ENCODE peak calls at places on chromosomes 13 and 19, in four cellular contexts. M, K, A and X are unnamed samples. For H3K27me3, the result is how much of the 10 kb centered on the place peaks cover.

GRCh38 chr13:109272595-109273325 is 513.6 kb downstream of the IRS2 start:
- DNase-seq in K (no peak), M (no peak), A (no peak), X (no peak)

GRCh38 chr13:81334481-81334880 is 993.6 kb upstream of the SPRY2 start:
- DNase-seq in A (no peak), K (no peak), M (no peak), X (no peak)

GRCh38 chr13:94712812-94713555 is 639 bp upstream of the SOX21 start:
- DNase-seq in K (no peak), A (peak), M (no peak), X (peak)

GRCh38 chr19:5913739-5914357 is at the start of gene CAPS:
- DNase-seq in K (no peak), A (no peak), M (no peak), X (no peak)

GRCh38 chr13:50598338-50598737 is 245.2 kb downstream of the DLEU7 start:
- DNase-seq in K (no peak), M (no peak), A (no peak), X (no peak)

GRCh38 chr19:42197375-42197817 is 20.1 kb downstream of the DEDD2 start:
- DNase-seq in A (no peak), M (no peak), K (no peak), X (no peak)

GRCh38 chr13:30991922-30992321 is 59.5 kb downstream of the TEX26 start:
- DNase-seq in K (no peak), A (no peak), M (no peak), X (no peak)

GRCh38 chr13:98541211-98541610 is 35.7 kb downstream of the STK24 start:
- DNase-seq in K (no peak), A (no peak), M (no peak), X (no peak)

GRCh38 chr19:47268028-47268427 is 6.7 kb upstream of the INAFM1 start:
- DNase-seq in M (no peak), K (no peak), A (no peak), X (no peak)

GRCh38 chr13:52695856-52696255 is 43.2 kb downstream of the SUGT1 start:
- DNase-seq in A (no peak), K (no peak), M (no peak), X (no peak)

DNA sequence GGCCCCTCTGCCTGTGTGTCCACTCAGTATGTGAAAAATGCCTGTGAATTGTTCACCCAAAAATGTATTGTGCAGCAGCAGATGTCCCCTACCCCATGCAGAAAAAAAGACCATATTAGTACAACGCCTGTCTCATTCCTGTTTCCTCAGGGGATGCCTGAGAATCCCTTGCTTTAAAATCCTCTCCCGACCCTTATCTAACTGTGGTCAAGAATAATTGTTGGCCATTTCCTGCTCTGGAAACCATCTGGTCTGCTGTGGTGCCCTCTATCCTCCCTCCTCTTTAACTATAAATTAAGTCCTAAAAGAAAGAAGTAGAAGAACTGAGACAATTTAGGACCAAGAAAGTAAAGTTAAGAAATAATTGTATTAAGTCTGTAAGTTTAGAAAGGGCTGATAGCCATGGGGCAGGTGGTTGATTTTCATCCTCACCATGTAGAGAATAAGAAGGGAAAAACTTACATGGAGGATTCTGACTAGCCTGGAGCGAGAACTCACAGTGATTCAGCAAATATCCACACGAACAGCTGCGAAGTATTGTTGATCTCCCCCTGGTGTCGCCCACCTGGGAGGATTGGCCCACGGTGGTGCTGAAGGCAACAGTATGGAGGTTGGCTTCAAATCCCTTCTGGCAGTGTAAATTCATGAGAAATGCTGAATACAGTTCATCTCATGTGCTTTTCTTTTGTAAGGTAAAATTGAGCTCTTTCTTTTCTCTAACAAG is 85.6 kb downstream of the COL4A2 start:
- DNase-seq in A (no peak), M (no peak), K (no peak), X (no peak)
- H3K27me3 ChIP-seq in A (under half), M (under half), K (under half), X (under half)

GRCh38 chr19:29923653-29924052 is 18.4 kb upstream of the URI1 start:
- DNase-seq in M (no peak), A (no peak), K (no peak), X (no peak)
- TF ChIP-seq CTCF in M (no peak), A (no peak), K (no peak), X (no peak)

GRCh38 chr13:111315347-111315995 is 5.0 kb upstream of the TEX29 start:
- DNase-seq in K (no peak), M (no peak), A (no peak), X (no peak)
- H3K27me3 ChIP-seq in K (under half), M (under half), A (under half), X (under half)

GRCh38 chr13:101579291-101579802 is 126.9 kb downstream of the ITGBL1 start:
- DNase-seq in A (no peak), K (no peak), M (no peak), X (peak)

GRCh38 chr13:101572456-101572855 is 120.0 kb downstream of the ITGBL1 start:
- DNase-seq in A (no peak), M (no peak), K (no peak), X (no peak)

GRCh38 chr13:101575591-101575990 is 123.1 kb downstream of the ITGBL1 start:
- DNase-seq in M (no peak), A (no peak), K (no peak), X (no peak)

GRCh38 chr13:101576452-101576851 is 124.0 kb downstream of the ITGBL1 start:
- DNase-seq in A (no peak), K (no peak), M (no peak), X (no peak)

DNA sequence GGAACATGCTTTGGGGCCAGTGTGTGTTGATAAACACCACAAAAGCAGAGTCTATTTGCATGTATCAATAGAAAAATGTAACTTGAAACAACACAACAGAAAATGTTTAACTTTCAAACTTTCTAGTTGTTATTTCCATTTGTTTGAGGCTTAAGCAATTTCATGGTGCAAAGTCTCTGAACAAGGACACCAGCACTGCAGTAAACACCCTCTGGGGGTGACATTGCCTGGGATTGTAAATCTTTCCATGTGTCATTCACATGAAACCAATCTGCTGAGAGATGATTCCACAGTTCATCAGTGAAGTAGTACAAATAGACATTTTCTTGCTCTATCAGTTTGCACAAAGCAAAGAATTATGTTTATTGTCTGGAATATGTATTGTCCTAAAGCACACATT is 124.5 kb downstream of the ITGBL1 start:
- DNase-seq in M (no peak), A (no peak), K (no peak), X (no peak)
- TF ChIP-seq CTCF in M (no peak), A (no peak), K (no peak), X (no peak)